ENCODE peak calls at places on chromosomes 6 and 20, in ten cellular contexts. F, C, T, E, G, I, M, N, B and P are unnamed samples. For H3K4me1, the result is how much of the 10 kb centered on the place peaks cover.

GRCh38 chr6:148835920-148836441 is 89.2 kb downstream of the UST start:
- DNase-seq in T (no peak), I (no peak), B (no peak), C (no peak), F (no peak), N (no peak), G (no peak), E (no peak), M (no peak), P (no peak)

GRCh38 chr6:101392561-101393230 is 812 bp upstream of the GRIK2 start:
- DNase-seq in F (no peak), T (no peak), E (no peak), N (no peak), M (no peak), I (no peak), C (peak), G (no peak), B (no peak), P (no peak)

GRCh38 chr6:34384305-34385153 is 7.9 kb downstream of the NUDT3 start:
- DNase-seq in G (no peak), E (no peak), F (no peak), I (no peak), C (no peak), T (no peak), N (no peak), B (no peak), M (no peak), P (peak)

GRCh38 chr6:6907286-6907685 is 200.5 kb upstream of the RREB1 start:
- DNase-seq in M (no peak), I (no peak), N (no peak), F (no peak), C (no peak), G (no peak), E (no peak), T (no peak), B (no peak), P (no peak)

GRCh38 chr20:40258931-40259330 is 430.1 kb downstream of the MAFB start:
- DNase-seq in I (no peak), T (no peak), C (no peak), M (no peak), F (no peak), N (no peak), E (no peak), B (no peak), G (no peak), P (no peak)

GRCh38 chr6:64815718-64816117 is 891.3 kb downstream of the EYS start:
- DNase-seq in I (no peak), F (no peak), N (no peak), B (no peak), M (no peak), E (no peak), T (no peak), C (no peak), G (no peak), P (no peak)

GRCh38 chr6:78192057-78192456 is 539.2 kb downstream of the MEI4 start:
- DNase-seq in I (no peak), B (no peak), N (no peak), E (no peak), T (no peak), C (no peak), F (no peak), M (no peak), G (no peak), P (no peak)

GRCh38 chr6:113680351-113680750 is 176.8 kb upstream of the MARCKS start:
- DNase-seq in G (no peak), M (no peak), T (no peak), C (no peak), I (no peak), F (no peak), B (no peak), N (no peak), E (no peak), P (no peak)

GRCh38 chr6:24775520-24776058 is 852 bp downstream of the GMNN start:
- DNase-seq in I (no peak), G (no peak), E (no peak), B (no peak), N (no peak), C (no peak), T (no peak), F (no peak), M (no peak), P (no peak)

GRCh38 chr6:308768-309167 is 16.5 kb downstream of the DUSP22 start:
- DNase-seq in M (no peak), I (no peak), N (no peak), B (no peak), C (no peak), E (no peak), T (no peak), G (peak), F (no peak), P (no peak)

GRCh38 chr20:5969348-5969935 is 19.0 kb downstream of the MCM8 start:
- DNase-seq in B (no peak), M (no peak), T (no peak), N (no peak), E (peak), I (no peak), G (no peak), F (no peak), C (no peak), P (no peak)

DNA sequence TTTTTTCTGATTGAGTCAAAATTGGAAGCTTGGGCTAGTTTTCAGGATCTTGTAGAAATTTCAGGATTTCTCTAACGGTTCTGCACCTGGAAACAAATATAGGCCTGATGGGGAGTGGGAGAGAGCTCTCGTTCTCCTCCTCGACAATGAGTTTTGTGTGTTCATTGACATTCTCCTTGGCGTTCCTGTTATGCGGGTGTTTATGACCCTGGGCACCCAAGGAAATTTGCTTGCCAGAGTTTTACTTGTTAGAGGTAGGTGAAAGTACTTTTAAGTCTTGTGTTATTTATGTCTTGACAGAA is 2.2 kb downstream of the ASXL1 start:
- DNase-seq in F (no peak), G (no peak), B (no peak), C (no peak), T (no peak), N (no peak), M (no peak), E (no peak), I (no peak), P (no peak)
- H3K4me1 ChIP-seq in F (under half), G (under half), B (under half), C (under half), T (under half), N (under half), M (half or more), E (under half), I (under half), P (under half)

DNA sequence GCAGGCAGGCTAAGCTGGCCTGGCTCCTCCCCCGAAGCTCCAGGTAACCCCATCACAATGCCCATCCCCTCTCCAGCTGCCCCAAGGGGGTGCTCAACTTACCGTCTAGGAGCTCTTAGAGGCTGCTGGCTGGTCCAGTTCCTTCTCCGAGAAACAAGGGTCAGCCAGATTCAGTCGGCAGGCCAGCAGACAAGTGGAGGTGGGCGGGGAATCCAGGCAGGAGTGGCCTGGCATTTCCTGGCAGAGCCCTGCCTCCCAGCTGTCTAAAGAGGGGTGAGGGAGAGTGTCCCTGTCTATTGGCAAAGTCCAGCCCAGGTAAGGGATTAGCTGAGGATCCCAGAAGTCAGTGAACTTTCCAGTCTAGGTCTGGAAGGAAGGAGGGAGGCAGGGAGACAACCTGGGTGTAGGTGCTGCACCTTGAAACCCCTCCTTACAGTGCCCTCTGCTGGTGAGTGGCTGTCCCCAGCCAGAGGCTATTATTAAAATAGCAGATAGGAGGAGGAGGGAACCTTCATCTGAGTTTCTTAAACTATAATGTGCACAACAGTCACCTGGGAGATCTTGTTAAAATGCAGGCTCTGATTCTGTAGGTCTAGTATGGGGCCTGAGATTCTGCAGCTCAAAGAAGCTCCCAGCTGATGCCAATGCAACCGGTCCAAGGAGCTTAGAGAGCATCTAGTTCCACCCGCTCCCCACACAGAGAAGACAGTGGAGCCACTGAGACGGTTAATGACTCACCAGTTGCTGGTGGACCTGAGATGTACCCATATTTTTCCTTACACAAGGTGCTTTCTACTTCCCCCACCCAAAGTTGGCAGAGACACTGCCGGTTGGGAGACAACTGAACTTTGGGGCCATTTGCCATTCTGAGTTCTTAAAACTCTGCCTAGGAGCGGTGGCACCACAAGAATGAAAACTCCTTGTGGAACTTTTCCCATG is at the start of gene UNC5CL:
- DNase-seq in F (peak), N (peak), C (peak), G (peak), E (no peak), M (peak), B (peak), I (no peak), T (peak), P (no peak)
- TF ChIP-seq CTCF in F (peak), N (peak), C (peak), G (peak), E (peak), M (no peak), B (peak), I (peak), T (peak), P (peak)

GRCh38 chr6:49606696-49607390 is 29.8 kb downstream of the RHAG start:
- DNase-seq in B (peak), F (peak), E (no peak), G (peak), N (peak), T (peak), I (peak), C (peak), M (no peak), P (no peak)
- TF ChIP-seq POLR2AphosphoS5 in B (peak), F (no peak), E (no peak), G (no peak), N (no peak), T (peak), I (no peak), C (no peak), M (no peak), P (no peak)

GRCh38 chr6:83310046-83310445 is 116.9 kb downstream of the RWDD2A start:
- DNase-seq in F (no peak), E (no peak), G (no peak), M (no peak), B (no peak), I (no peak), T (no peak), C (no peak), N (no peak), P (no peak)
- H3K4me1 ChIP-seq in F (under half), E (under half), G (under half), M (under half), B (under half), I (under half), T (under half), C (under half), N (under half), P (under half)

DNA sequence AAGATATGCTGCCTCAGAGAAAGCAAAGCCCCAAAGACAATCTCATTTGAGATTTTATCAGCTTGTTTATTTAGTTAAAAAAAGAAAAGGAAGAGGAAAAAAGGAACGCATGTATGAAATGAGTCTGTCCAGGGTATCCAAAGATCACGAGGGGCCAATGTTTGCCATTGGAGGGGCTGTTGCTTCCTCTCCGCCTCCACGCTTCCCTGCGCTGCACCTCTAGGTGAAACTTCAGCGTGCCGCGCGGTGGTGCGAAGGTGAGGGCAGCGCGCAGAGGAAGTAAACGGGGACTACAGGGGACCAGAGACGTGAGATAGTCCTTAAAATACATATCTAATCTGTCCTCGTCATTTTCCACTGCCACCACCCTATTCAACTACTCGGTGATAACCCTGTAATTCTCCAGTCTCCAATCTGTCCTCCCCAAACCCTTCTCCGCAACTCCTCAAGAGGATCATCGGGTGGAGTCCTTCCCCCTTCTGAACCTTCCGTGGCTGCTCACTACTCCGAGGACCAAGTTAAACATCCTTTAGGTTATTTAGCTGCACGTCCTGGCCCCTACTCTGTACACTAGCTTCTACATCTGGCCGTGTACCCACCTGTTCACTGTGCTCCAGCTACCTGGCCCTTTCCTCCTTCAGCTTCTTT is 1.1 kb upstream of the DCBLD1 start:
- DNase-seq in M (peak), I (no peak), E (no peak), T (no peak), B (no peak), G (no peak), N (peak), F (no peak), C (no peak), P (no peak)
- TF ChIP-seq CTCF in M (no peak), I (no peak), E (no peak), T (no peak), B (no peak), G (no peak), N (no peak), F (no peak), C (no peak), P (no peak)

DNA sequence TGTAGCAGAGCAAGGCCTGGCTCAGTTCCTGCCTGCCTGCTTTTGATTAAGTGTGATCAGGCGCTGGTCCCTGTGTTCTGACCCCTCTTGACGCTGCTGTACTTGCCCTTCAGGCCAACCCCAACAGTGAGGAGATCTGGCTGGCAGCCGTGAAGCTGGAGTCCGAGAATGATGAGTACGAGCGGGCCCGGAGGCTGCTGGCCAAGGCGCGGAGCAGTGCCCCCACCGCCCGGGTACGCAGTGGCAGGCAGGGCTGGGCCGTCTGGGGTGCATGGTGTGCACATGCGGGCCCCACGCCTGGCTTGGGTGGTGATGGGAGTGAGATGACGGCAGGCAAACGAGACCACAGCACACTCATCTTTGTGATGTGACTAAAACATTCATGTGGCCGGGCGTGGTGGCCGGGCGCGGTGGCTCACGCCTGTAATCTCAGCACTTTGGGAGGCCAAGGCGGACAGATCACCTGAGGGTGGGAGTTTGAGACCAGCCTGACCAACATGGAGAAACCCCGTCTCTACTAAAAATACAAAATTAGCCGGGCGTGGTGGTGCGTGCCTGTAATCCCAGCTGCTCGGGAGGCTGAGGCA is 10.1 kb upstream of the C20orf204 start:
- DNase-seq in E (no peak), I (no peak), B (no peak), T (no peak), F (no peak), G (no peak), M (no peak), C (peak), N (no peak), P (no peak)
- TF ChIP-seq POLR2AphosphoS5 in E (no peak), I (no peak), B (no peak), T (no peak), F (no peak), G (no peak), M (no peak), C (no peak), N (no peak), P (no peak)

GRCh38 chr20:60068509-60068908 is 110.3 kb downstream of the CDH26 start:
- DNase-seq in I (no peak), E (no peak), G (no peak), N (no peak), T (no peak), M (no peak), B (no peak), C (no peak), F (no peak), P (no peak)
- H3K4me1 ChIP-seq in I (under half), E (under half), G (under half), N (under half), T (under half), M (under half), B (under half), C (under half), F (under half), P (under half)

GRCh38 chr6:36141961-36142360 is 11.6 kb downstream of the MAPK13 start:
- DNase-seq in G (no peak), F (no peak), C (no peak), I (no peak), T (no peak), B (no peak), M (no peak), N (no peak), E (no peak), P (no peak)

GRCh38 chr6:36141091-36141490 is 10.8 kb downstream of the MAPK13 start:
- DNase-seq in E (no peak), I (no peak), G (no peak), N (no peak), B (no peak), C (no peak), M (no peak), T (no peak), F (no peak), P (no peak)

GRCh38 chr6:36138667-36139066 is 8.4 kb downstream of the MAPK13 start:
- DNase-seq in E (no peak), M (no peak), B (no peak), T (no peak), N (no peak), C (no peak), G (no peak), F (no peak), I (no peak), P (peak)

GRCh38 chr6:36139991-36140710 is 9.8 kb downstream of the MAPK13 start:
- DNase-seq in E (no peak), B (no peak), N (no peak), I (no peak), T (no peak), C (no peak), G (no peak), F (no peak), M (no peak), P (no peak)

GRCh38 chr6:36139431-36139830 is 9.1 kb downstream of the MAPK13 start:
- DNase-seq in E (no peak), I (no peak), M (no peak), C (peak), T (no peak), B (no peak), F (no peak), N (no peak), G (no peak), P (no peak)
- TF ChIP-seq CTCF in E (no peak), I (peak), M (no peak), C (peak), T (peak), B (no peak), F (peak), N (no peak), G (no peak), P (no peak)

DNA sequence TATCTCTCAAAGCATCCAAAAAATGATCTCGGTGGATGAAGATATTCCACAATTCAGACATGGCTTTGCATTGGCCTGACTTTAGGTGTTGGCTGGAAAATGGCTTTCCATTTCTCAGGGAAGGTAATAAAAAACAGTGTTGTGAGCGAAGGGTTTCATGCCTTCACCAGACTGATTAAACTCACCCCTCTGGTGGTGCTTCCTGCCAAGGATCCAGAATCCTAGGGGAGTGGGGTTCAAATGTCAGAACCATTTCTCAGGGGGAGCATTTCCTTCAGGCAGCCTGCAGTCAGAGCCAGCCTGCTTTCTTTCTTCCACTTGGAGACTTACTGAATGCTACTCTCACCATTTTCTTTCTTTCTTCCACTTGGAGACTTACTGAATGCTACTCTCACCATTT is 45.7 kb upstream of the SMIM28 start:
- DNase-seq in I (no peak), F (no peak), T (no peak), N (no peak), G (no peak), E (no peak), C (no peak), B (no peak), M (no peak), P (no peak)
- TF ChIP-seq POLR2AphosphoS5 in I (no peak), F (no peak), T (no peak), N (no peak), G (no peak), E (no peak), C (no peak), B (no peak), M (no peak), P (no peak)

GRCh38 chr20:31705598-31706597 is 16.8 kb downstream of the BCL2L1 start:
- DNase-seq in N (peak), M (no peak), T (no peak), G (no peak), B (no peak), F (no peak), C (no peak), I (no peak), E (no peak), P (no peak)
- H3K4me1 ChIP-seq in N (under half), M (half or more), T (half or more), G (half or more), B (under half), F (under half), C (under half), I (under half), E (under half), P (under half)